ENCODE peak calls at places on chromosome 4, in seven cellular contexts. R is cardiac fibroblast, G is HT1080, E is NCI-H2081, S is body of pancreas, K is A549, C is mesendoderm. I is an unnamed sample.

GRCh38 chr4:79723507-79723906 is 315.5 kb upstream of the GK2 start:
- DNase-seq in E (no peak), G (no peak), C (no peak), S (no peak), R (no peak), K (no peak), I (no peak)

GRCh38 chr4:48017108-48017527 is 546 bp downstream of the NIPAL1 start:
- DNase-seq in E (no peak), K (peak; percentile 20), R (peak; percentile 73), G (peak; percentile 74), C (peak; percentile 54), S (peak; percentile 45), I (no peak)

GRCh38 chr4:42995343-42995944 is 102.9 kb downstream of the GRXCR1 start:
- DNase-seq in C (peak; percentile 63), R (peak; percentile 39), S (no peak), G (peak; percentile 26), K (peak; percentile 11), E (peak; percentile 38), I (no peak)

GRCh38 chr4:82126641-82127040 is 247.2 kb downstream of the HNRNPD start:
- DNase-seq in R (no peak), S (no peak), K (no peak), G (no peak), E (no peak), C (no peak), I (no peak)

GRCh38 chr4:1012031-1012739 is 759 bp downstream of the FGFRL1 start:
- DNase-seq in C (peak; percentile 82), R (no peak), E (peak; percentile 53), S (peak; percentile 75), G (peak; percentile 58), K (peak; percentile 37), I (no peak)

GRCh38 chr4:165345663-165346417 is 18.4 kb downstream of the MSMO1 start:
- DNase-seq in C (no peak), G (no peak), S (no peak), R (no peak), K (no peak), E (no peak), I (no peak)

GRCh38 chr4:114116861-114117260 is 137.4 kb upstream of the ARSJ start:
- DNase-seq in G (no peak), K (no peak), E (no peak), C (no peak), R (no peak), S (no peak), I (no peak)

GRCh38 chr4:186021461-186022167 is 47.3 kb upstream of the TLR3 start:
- DNase-seq in E (peak; percentile 2), R (peak; percentile 77), C (peak; percentile 78), S (peak; percentile 35), K (peak; percentile 21), G (peak; percentile 46), I (no peak)

GRCh38 chr4:120132935-120133334 is 66.3 kb upstream of the MAD2L1 start:
- DNase-seq in K (peak; percentile 4), S (no peak), R (peak; percentile 52), C (no peak), E (no peak), G (no peak), I (no peak)

GRCh38 chr4:101345271-101345595 is 2.1 kb downstream of the PPP3CA start:
- DNase-seq in K (no peak), S (no peak), G (no peak), R (peak; percentile 60), C (no peak), E (no peak), I (no peak)

GRCh38 chr4:153099391-153100140 is 104.7 kb upstream of the TRIM2 start:
- DNase-seq in C (no peak), E (no peak), K (no peak), S (no peak), G (no peak), R (no peak), I (no peak)

GRCh38 chr4:107094332-107094731 is 58.2 kb upstream of the DKK2 start:
- DNase-seq in S (no peak), R (peak; percentile 65), C (peak; percentile 76), E (no peak), G (peak; percentile 52), K (no peak), I (peak; percentile 5)

GRCh38 chr4:143337600-143338287 is 1.1 kb downstream of the GAB1 start:
- DNase-seq in K (peak; percentile 9), S (peak; percentile 70), R (peak; percentile 63), C (peak; percentile 54), G (peak; percentile 36), E (no peak), I (no peak)

GRCh38 chr4:19888587-19888986 is 363.1 kb upstream of the SLIT2 start:
- DNase-seq in C (peak; percentile 8), E (no peak), S (no peak), K (no peak), R (no peak), G (no peak), I (no peak)

GRCh38 chr4:18480928-18481327 is 459.4 kb upstream of the LCORL start:
- DNase-seq in K (no peak), S (no peak), R (no peak), G (no peak), C (no peak), E (no peak), I (no peak)

I was measured in pulmonary artery endothelial cell.